ENCODE peak calls at places on chromosomes 1 and 21, in seven cellular contexts. G, O, A, R, Q, B and K are unnamed samples.

GRCh38 chr1:100972185-100972584 is 53.4 kb downstream of the DPH5 start:
- DNase-seq in G (no peak), O (no peak), A (peak; percentile 14), R (no peak), Q (no peak), B (no peak), K (no peak)

GRCh38 chr1:3552176-3552575 is 59.1 kb downstream of the MEGF6 start:
- DNase-seq in G (no peak), O (no peak), A (no peak), R (no peak), Q (no peak), B (no peak), K (no peak)

GRCh38 chr1:199720496-199720895 is 307.0 kb upstream of the NR5A2 start:
- DNase-seq in G (no peak), O (no peak), A (no peak), R (peak; percentile 2), Q (no peak), B (no peak), K (no peak)

GRCh38 chr1:231354330-231355020 is 16.4 kb downstream of the SPRTN start:
- DNase-seq in G (no peak), O (no peak), A (no peak), R (no peak), Q (peak; percentile 75), B (no peak), K (peak; percentile 70)

GRCh38 chr1:15678578-15678977 is 5.5 kb upstream of the PLEKHM2 start:
- DNase-seq in G (peak; percentile 66), O (no peak), A (peak; percentile 90), R (peak; percentile 82), Q (peak; percentile 81), B (no peak), K (peak; percentile 79)

GRCh38 chr1:57327331-57327730 is 96.5 kb downstream of the DAB1 start:
- DNase-seq in G (no peak), O (no peak), A (no peak), R (no peak), Q (no peak), B (no peak), K (no peak)

GRCh38 chr1:217109928-217110327 is 386.7 kb upstream of the ESRRG start:
- DNase-seq in G (no peak), O (no peak), A (no peak), R (peak; percentile 50), Q (no peak), B (no peak), K (no peak)

GRCh38 chr1:205925730-205926129 is 17.5 kb downstream of the SLC26A9 start:
- DNase-seq in G (peak; percentile 62), O (no peak), A (peak; percentile 19), R (peak; percentile 77), Q (peak; percentile 85), B (no peak), K (no peak)

GRCh38 chr1:41791667-41792484 is 126.8 kb downstream of the HIVEP3 start:
- DNase-seq in G (no peak), O (no peak), A (no peak), R (no peak), Q (no peak), B (no peak), K (no peak)

GRCh38 chr21:32611471-32611997 is 643 bp downstream of the CFAP298 start:
- DNase-seq in G (no peak), O (no peak), A (peak; percentile 30), R (peak; percentile 17), Q (peak; percentile 18), B (peak; percentile 59), K (peak; percentile 57)

GRCh38 chr1:153538315-153538821 is 2.4 kb downstream of the S100A5 start:
- DNase-seq in G (no peak), O (no peak), A (no peak), R (peak; percentile 64), Q (peak; percentile 43), B (no peak), K (no peak)

GRCh38 chr1:40890771-40891170 is 28.6 kb upstream of the CITED4 start:
- DNase-seq in G (no peak), O (no peak), A (no peak), R (no peak), Q (no peak), B (no peak), K (no peak)

GRCh38 chr1:234699795-234700665 is 90.1 kb upstream of the IRF2BP2 start:
- DNase-seq in G (peak; percentile 72), O (no peak), A (peak; percentile 82), R (no peak), Q (peak; percentile 74), B (peak; percentile 51), K (peak; percentile 55)

GRCh38 chr1:168939131-168939946 is 167.2 kb upstream of the ATP1B1 start:
- DNase-seq in G (no peak), O (no peak), A (no peak), R (peak; percentile 16), Q (no peak), B (no peak), K (no peak)

DNA sequence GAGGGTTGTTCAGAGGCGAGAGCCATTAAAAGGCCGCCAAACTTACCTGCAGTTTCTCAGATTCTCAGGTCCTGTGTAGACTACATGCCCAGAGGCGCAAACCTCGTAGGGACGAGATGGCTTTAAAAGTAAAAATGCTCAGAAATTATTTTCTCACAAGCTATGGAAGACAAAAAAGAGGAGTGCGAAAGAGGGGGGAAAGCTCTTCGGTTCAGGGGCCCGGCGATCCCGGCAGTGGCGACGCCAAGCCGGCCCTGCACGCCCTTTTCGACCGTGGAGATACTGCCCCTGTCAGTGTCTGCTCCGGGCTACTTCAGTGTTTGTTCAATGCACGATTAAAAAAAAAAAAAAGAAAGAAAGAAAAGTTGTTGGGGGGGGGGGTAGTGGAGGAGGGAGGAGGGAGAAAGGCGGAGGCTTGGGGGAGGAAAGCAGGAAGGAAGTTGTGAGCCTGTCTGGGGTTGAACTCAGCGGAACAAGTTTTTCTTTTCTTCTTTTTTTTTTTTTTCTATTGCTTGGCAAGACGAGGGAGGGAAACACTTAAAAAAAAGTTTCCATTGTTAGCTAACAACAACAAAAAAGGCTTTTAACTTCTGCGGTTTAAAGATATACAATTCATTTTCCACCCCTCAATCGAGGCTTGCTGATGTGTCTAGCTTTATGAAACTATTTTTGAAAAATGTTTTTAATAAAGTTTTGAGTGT is at the start of gene ITPKB:
- DNase-seq in G (peak; percentile 69), O (peak; percentile 45), A (peak; percentile 60), R (peak; percentile 82), Q (peak; percentile 65), B (peak; percentile 85), K (peak; percentile 21)
- H3K27me3 ChIP-seq in G (no peaks in the 10 kb centered on the region), O (no peaks in the 10 kb centered on the region), A (no peaks in the 10 kb centered on the region), R (no peaks in the 10 kb centered on the region), Q (peaks cover 2% of the 10 kb centered on the region), B (no peaks in the 10 kb centered on the region), K (peaks cover 70% of the 10 kb centered on the region)

GRCh38 chr1:208232639-208233038 is 11.5 kb downstream of the PLXNA2 start:
- DNase-seq in G (no peak), O (no peak), A (no peak), R (no peak), Q (no peak), B (no peak), K (no peak)
- H3K4me1 ChIP-seq in G (peaks cover 68% of the 10 kb centered on the region), O (peaks cover 17% of the 10 kb centered on the region), A (peaks cover 27% of the 10 kb centered on the region), R (peaks cover 23% of the 10 kb centered on the region), Q (peaks cover 37% of the 10 kb centered on the region), B (peaks cover 10% of the 10 kb centered on the region), K (peaks cover 67% of the 10 kb centered on the region)

GRCh38 chr1:180197231-180197630 is 32.8 kb upstream of the LHX4 start:
- DNase-seq in G (no peak), O (no peak), A (no peak), R (no peak), Q (no peak), B (no peak), K (no peak)
- H3K36me3 ChIP-seq in G (peaks cover 9% of the 10 kb centered on the region), O (peaks cover 4% of the 10 kb centered on the region), A (no peaks in the 10 kb centered on the region), R (peaks cover 21% of the 10 kb centered on the region), Q (peaks cover 97% of the 10 kb centered on the region), B (no peaks in the 10 kb centered on the region), K (no peaks in the 10 kb centered on the region)

GRCh38 chr1:212606042-212606733 is 2.4 kb upstream of the ATF3 start:
- DNase-seq in G (no peak), O (no peak), A (no peak), R (no peak), Q (no peak), B (no peak), K (no peak)
- H3K27me3 ChIP-seq in G (peaks cover 56% of the 10 kb centered on the region), O (peaks cover 54% of the 10 kb centered on the region), A (no peaks in the 10 kb centered on the region), R (peaks cover 40% of the 10 kb centered on the region), Q (peaks cover 54% of the 10 kb centered on the region), B (peaks cover 40% of the 10 kb centered on the region), K (peaks cover 68% of the 10 kb centered on the region)

GRCh38 chr1:44806025-44806703 is 987 bp downstream of the DYNLT4 start:
- DNase-seq in G (no peak), O (no peak), A (no peak), R (no peak), Q (no peak), B (peak; percentile 54), K (no peak)
- H3K4me1 ChIP-seq in G (peaks cover 55% of the 10 kb centered on the region), O (peaks cover 68% of the 10 kb centered on the region), A (peaks cover 83% of the 10 kb centered on the region), R (peaks cover 47% of the 10 kb centered on the region), Q (peaks cover 50% of the 10 kb centered on the region), B (peaks cover 72% of the 10 kb centered on the region), K (peaks cover 35% of the 10 kb centered on the region)

DNA sequence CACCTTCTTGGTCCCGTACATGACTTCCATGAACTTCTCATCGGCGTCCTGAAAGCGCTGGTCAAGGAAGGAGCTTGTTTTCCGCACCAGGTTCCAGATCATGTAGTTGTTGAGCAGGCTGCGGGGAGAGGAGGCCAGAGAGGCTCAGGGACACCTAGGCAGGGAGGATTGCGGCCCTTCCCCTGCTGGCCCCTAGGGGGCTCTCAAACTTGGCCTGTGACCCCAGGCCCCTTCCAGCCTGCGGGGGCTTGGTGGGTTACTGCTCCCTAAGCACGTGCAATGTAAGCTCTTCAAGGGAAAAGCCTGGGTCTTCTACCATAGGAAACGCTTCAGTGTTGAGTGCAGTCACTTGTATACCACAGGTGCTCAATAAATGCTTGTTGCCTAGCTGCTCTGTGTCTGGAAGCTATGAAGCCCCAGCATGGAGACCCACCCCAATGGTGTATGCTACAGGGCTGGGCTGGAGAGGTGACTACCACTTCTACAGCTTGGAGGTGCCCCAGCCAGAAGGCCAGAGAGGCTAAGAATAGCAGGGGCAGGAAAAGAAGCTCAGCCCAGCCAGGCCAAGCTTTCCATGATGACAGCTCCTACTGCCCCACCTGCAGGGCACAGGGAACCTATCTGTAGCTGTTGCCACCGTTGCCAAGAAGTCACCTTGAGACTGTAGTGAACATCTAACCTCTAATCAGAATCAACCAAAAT is 45.1 kb downstream of the ECE1 start:
- DNase-seq in G (no peak), O (no peak), A (no peak), R (no peak), Q (no peak), B (no peak), K (no peak)
- H3K36me3 ChIP-seq in G (peaks cover 58% of the 10 kb centered on the region), O (peaks cover 34% of the 10 kb centered on the region), A (peaks cover 16% of the 10 kb centered on the region), R (peaks cover 22% of the 10 kb centered on the region), Q (peaks cover 67% of the 10 kb centered on the region), B (peaks cover 42% of the 10 kb centered on the region), K (no peaks in the 10 kb centered on the region)

GRCh38 chr1:17547271-17547670 is 7.8 kb downstream of the ARHGEF10L start:
- DNase-seq in G (no peak), O (no peak), A (no peak), R (no peak), Q (no peak), B (no peak), K (no peak)
- H3K27me3 ChIP-seq in G (no peaks in the 10 kb centered on the region), O (no peaks in the 10 kb centered on the region), A (no peaks in the 10 kb centered on the region), R (no peaks in the 10 kb centered on the region), Q (no peaks in the 10 kb centered on the region), B (no peaks in the 10 kb centered on the region), K (no peaks in the 10 kb centered on the region)